ENCODE peak calls at places on chromosomes 6 and 20, in eight cellular contexts. D is transverse colon, N is IMR-90, H is esophagus squamous epithelium, Q is adrenal gland, O is uterus, G is stomach, V is sigmoid colon. P is an unnamed sample.

GRCh38 chr6:28683945-28684538 is 158.4 kb downstream of the GPX5 start:
- DNase-seq in H (no peak), G (no peak), D (peak), Q (peak), O (no peak), N (peak), V (no peak), P (peak)

GRCh38 chr20:42046686-42047085 is 428.5 kb upstream of the CHD6 start:
- DNase-seq in V (no peak), H (no peak), G (no peak), O (no peak), D (no peak), Q (no peak), N (no peak), P (no peak)

GRCh38 chr20:45407067-45407745 is 883 bp upstream of the DBNDD2 start:
- DNase-seq in D (peak), V (peak), G (peak), N (no peak), O (peak), H (no peak), Q (peak), P (no peak)

GRCh38 chr6:20479075-20479871 is 55.0 kb upstream of the CDKAL1 start:
- DNase-seq in N (no peak), Q (no peak), O (no peak), V (no peak), G (no peak), D (no peak), H (no peak), P (peak)

GRCh38 chr20:24608926-24609667 is 139.7 kb downstream of the SYNDIG1 start:
- DNase-seq in D (no peak), N (peak), V (no peak), Q (no peak), H (no peak), O (no peak), G (no peak), P (no peak)

GRCh38 chr6:130946076-130946475 is 117.0 kb downstream of the EPB41L2 start:
- DNase-seq in D (no peak), Q (no peak), H (no peak), G (no peak), N (peak), O (no peak), V (no peak), P (no peak)

GRCh38 chr6:7732219-7732618 is 6.3 kb downstream of the BMP6 start:
- DNase-seq in V (no peak), Q (no peak), H (no peak), G (no peak), D (no peak), N (no peak), O (no peak), P (no peak)

GRCh38 chr20:4067600-4068261 is 52.4 kb upstream of the RNF24 start:
- DNase-seq in N (peak), G (no peak), D (no peak), O (no peak), V (peak), H (no peak), Q (no peak), P (no peak)

GRCh38 chr6:139519097-139519496 is 144.6 kb upstream of the CITED2 start:
- DNase-seq in H (no peak), D (no peak), Q (no peak), O (no peak), N (no peak), G (no peak), V (no peak), P (no peak)

GRCh38 chr6:14466278-14466677 is 348.7 kb downstream of the CD83 start:
- DNase-seq in N (peak), Q (no peak), H (no peak), D (no peak), V (no peak), O (no peak), G (no peak), P (no peak)

GRCh38 chr6:170091000-170091638 is 199.8 kb downstream of the DLL1 start:
- DNase-seq in N (no peak), H (no peak), D (peak), Q (peak), V (peak), O (peak), G (peak), P (no peak)

GRCh38 chr6:151067684-151068596 is 171.8 kb upstream of the AKAP12 start:
- DNase-seq in D (peak), Q (peak), H (no peak), V (peak), N (peak), G (peak), O (peak), P (no peak)

GRCh38 chr6:90790696-90791095 is 203.8 kb upstream of the MAP3K7 start:
- DNase-seq in V (no peak), N (peak), D (no peak), H (no peak), G (no peak), O (no peak), Q (no peak), P (no peak)

GRCh38 chr6:44657201-44657824 is 269.8 kb downstream of the CDC5L start:
- DNase-seq in G (no peak), O (no peak), Q (no peak), D (no peak), H (no peak), N (peak), V (no peak), P (no peak)

GRCh38 chr6:121521164-121521555 is 85.7 kb downstream of the GJA1 start:
- DNase-seq in G (no peak), N (peak), D (no peak), H (no peak), V (no peak), O (no peak), Q (no peak), P (no peak)

GRCh38 chr6:37878150-37878710 is 58.7 kb downstream of the ZFAND3 start:
- DNase-seq in Q (peak), G (no peak), V (no peak), N (peak), H (no peak), O (no peak), D (no peak), P (no peak)

GRCh38 chr6:110886555-110887167 is 12.1 kb downstream of the AMD1 start:
- DNase-seq in H (no peak), Q (no peak), G (no peak), V (no peak), D (no peak), N (no peak), O (no peak), P (no peak)

GRCh38 chr6:44062771-44063560 is 64.3 kb downstream of the MRPL14 start:
- DNase-seq in Q (no peak), G (peak), O (no peak), D (no peak), H (no peak), N (no peak), V (no peak), P (no peak)

GRCh38 chr20:45090481-45090880 is 10.4 kb downstream of the KCNS1 start:
- DNase-seq in G (no peak), O (no peak), Q (no peak), N (peak), D (no peak), V (no peak), H (no peak), P (no peak)

GRCh38 chr6:33313709-33314514 is at the start of gene TAPBP:
- DNase-seq in H (no peak), G (peak), Q (peak), D (peak), O (peak), N (peak), V (peak), P (peak)

GRCh38 chr20:54622338-54623280 is 147.2 kb downstream of the DOK5 start:
- DNase-seq in V (no peak), O (no peak), D (no peak), N (peak), H (no peak), G (peak), Q (no peak), P (no peak)

GRCh38 chr20:47221036-47221625 is 135.4 kb downstream of the ZMYND8 start:
- DNase-seq in G (no peak), V (no peak), N (no peak), O (no peak), Q (no peak), D (no peak), H (no peak), P (no peak)

GRCh38 chr20:49794336-49795124 is 18.1 kb upstream of the SLC9A8 start:
- DNase-seq in O (no peak), D (peak), V (no peak), G (no peak), N (no peak), Q (peak), H (no peak), P (no peak)

GRCh38 chr6:151882206-151882605 is 74.7 kb downstream of the ESR1 start:
- DNase-seq in G (no peak), H (no peak), D (no peak), Q (no peak), N (no peak), V (no peak), O (no peak), P (no peak)

GRCh38 chr6:168896321-168896720 is 357.3 kb downstream of the THBS2 start:
- DNase-seq in D (no peak), V (no peak), G (no peak), N (no peak), Q (no peak), O (no peak), H (no peak), P (no peak)

GRCh38 chr6:26224940-26225847 is 138.0 kb downstream of the HFE start:
- DNase-seq in N (peak), D (no peak), Q (peak), H (no peak), V (no peak), O (no peak), G (no peak), P (peak)

GRCh38 chr6:158086054-158086705 is 81.9 kb downstream of the SERAC1 start:
- DNase-seq in N (peak), G (no peak), D (no peak), V (no peak), H (no peak), O (no peak), Q (no peak), P (no peak)

GRCh38 chr20:24102290-24102689 is 113.7 kb upstream of the GGTLC1 start:
- DNase-seq in N (no peak), Q (no peak), G (no peak), O (no peak), V (no peak), D (no peak), H (no peak), P (peak)

GRCh38 chr6:138387577-138388368 is 10.1 kb downstream of the SMIM28 start:
- DNase-seq in Q (no peak), H (no peak), N (no peak), V (no peak), D (no peak), O (no peak), G (no peak), P (no peak)

GRCh38 chr20:61614311-61615100 is 362.4 kb downstream of the CDH4 start:
- DNase-seq in V (no peak), H (no peak), N (no peak), O (no peak), Q (no peak), G (no peak), D (no peak), P (no peak)

GRCh38 chr20:19907326-19908056 is 109.7 kb upstream of the NAA20 start:
- DNase-seq in N (no peak), H (no peak), Q (peak), D (no peak), G (no peak), V (no peak), O (no peak), P (no peak)

GRCh38 chr20:33005908-33006775 is 1.4 kb upstream of the BPIFB2 start:
- DNase-seq in H (no peak), Q (no peak), V (no peak), O (no peak), G (no peak), N (no peak), D (no peak), P (no peak)

GRCh38 chr20:33006776-33007375 is 628 bp upstream of the BPIFB2 start:
- DNase-seq in O (no peak), N (no peak), V (no peak), G (no peak), D (no peak), Q (no peak), H (no peak), P (no peak)

GRCh38 chr20:33008336-33009213 is 1.1 kb downstream of the BPIFB2 start:
- DNase-seq in G (no peak), V (no peak), N (no peak), O (no peak), Q (no peak), D (no peak), H (no peak), P (no peak)

GRCh38 chr20:33009214-33010132 is 2.0 kb downstream of the BPIFB2 start:
- DNase-seq in G (no peak), D (no peak), O (no peak), N (no peak), H (no peak), V (no peak), Q (no peak), P (no peak)

DNA sequence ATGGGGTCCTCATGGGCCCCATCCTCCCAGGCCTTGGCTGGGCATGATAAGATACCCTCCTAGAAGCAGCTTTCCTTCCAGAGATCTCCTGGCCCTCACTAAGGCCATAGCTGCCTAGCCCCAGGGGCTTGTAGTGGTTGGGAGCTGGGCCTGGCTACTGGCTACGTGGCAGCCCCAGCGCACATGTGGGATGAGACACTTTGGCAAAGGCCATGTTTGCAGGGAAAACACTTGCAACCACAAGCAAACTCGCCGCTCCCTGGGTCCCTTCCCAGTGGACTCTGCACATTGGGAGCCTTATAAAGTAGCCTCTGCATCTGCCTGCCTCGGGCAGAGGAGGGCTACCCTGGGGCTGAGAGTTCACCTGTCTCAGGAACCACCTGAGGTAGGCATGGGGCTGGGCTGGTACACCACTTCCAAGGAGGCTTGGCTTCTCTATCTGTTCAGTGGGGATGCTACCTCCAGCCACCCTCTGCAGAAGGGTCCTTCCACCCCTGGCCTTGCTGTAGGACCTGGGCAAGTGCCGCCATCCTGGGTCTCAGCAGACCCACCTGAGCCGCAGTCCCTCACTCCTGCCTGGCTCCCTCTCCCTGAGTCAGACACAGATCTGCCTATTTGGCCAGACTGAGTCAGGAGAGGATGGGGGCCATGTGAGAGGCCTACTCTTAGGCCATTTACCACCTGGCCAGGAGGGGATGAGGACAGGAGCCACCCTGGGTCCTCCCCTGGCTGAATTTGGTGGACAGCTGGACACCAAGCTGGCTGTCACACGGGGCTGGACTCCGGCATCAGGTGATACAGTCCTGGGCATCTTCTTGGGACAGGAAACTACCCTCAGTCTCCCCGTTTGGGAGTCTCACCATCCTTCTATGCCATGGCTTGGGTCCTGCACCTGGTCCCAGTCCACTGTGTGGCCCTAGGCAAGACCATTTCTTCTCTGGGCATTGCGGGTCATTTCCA is at the start of gene BPIFB2:
- DNase-seq in D (no peak), N (no peak), Q (no peak), O (no peak), V (no peak), G (no peak), H (no peak), P (no peak)
- TF ChIP-seq POLR2A in D (no peak), N (no peak), Q (no peak), O (no peak), V (no peak), G (no peak), H (no peak), P (no peak)

GRCh38 chr20:22579711-22580697 is 4.4 kb downstream of the FOXA2 start:
- DNase-seq in O (no peak), D (no peak), Q (no peak), G (peak), H (no peak), V (no peak), N (no peak), P (no peak)

GRCh38 chr20:22577515-22578220 is 6.7 kb downstream of the FOXA2 start:
- DNase-seq in H (no peak), G (peak), Q (no peak), D (peak), O (no peak), V (no peak), N (no peak), P (no peak)

GRCh38 chr20:22579119-22579427 is 5.3 kb downstream of the FOXA2 start:
- DNase-seq in G (peak), H (no peak), Q (no peak), D (no peak), V (no peak), N (no peak), O (no peak), P (no peak)

GRCh38 chr20:22576733-22577514 is 7.4 kb downstream of the FOXA2 start:
- DNase-seq in G (no peak), V (no peak), Q (no peak), N (no peak), H (no peak), D (no peak), O (no peak), P (no peak)

GRCh38 chr20:22578221-22579118 is 5.9 kb downstream of the FOXA2 start:
- DNase-seq in D (peak), Q (no peak), O (no peak), G (peak), N (no peak), V (no peak), H (no peak), P (no peak)
- TF ChIP-seq POLR2A in D (no peak), Q (no peak), O (no peak), G (no peak), N (no peak), V (no peak), H (no peak), P (no peak)

GRCh38 chr6:74574794-74575193 is 631.1 kb downstream of the COL12A1 start:
- DNase-seq in O (no peak), V (no peak), G (no peak), N (peak), D (no peak), Q (no peak), H (no peak), P (peak)
- TF ChIP-seq POLR2A in O (no peak), V (no peak), G (no peak), N (no peak), D (no peak), Q (no peak), H (no peak), P (no peak)

DNA sequence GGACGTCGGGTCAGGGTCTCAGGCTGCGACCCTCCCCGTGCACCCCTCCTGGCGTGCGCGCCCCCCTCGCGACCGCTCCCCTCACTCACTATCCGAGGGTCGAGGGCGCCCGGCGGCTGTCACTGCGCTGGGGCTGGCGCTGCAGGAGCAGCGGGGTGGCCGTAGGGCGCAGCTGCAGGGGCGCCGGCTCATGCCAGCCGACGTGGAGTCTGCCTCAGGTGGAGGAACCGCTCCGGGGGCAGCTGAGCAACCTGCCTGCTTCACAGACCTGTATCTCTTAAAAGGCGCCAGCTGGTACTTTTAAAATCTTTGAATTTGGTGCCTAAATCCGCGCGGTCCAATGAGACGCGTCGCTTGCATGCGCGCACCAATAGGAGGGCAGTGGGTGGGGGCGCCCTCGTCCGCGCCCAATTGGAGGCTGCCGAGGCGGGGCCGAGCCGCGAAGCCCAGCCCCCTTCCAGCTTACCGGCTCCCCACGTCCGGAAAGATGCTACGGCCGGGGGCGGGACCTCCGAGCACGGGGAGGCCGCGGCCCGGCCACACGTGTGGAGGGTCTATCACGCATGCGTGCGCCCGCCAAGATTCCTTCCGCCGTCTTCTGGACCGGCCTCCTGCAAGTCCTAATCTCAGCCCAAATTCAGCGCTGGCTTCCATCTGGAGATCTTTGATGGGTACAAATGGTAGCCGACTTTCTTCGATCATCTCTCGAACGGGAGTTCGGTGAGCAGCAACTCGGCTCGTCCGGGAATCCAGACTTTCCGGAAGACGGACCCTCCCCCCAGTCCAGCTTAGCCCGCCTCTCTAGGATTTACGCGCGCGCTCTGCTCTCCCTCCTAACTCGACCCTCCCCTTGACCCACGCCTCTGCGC is at the start of gene FBXO5:
- DNase-seq in N (peak), V (peak), Q (peak), H (peak), D (peak), G (peak), O (peak), P (peak)
- TF ChIP-seq POLR2A in N (peak), V (no peak), Q (peak), H (no peak), D (peak), G (no peak), O (no peak), P (peak)

GRCh38 chr6:142784344-142784743 is 160.6 kb downstream of the HIVEP2 start:
- DNase-seq in O (no peak), Q (no peak), D (no peak), G (no peak), H (no peak), V (no peak), N (no peak), P (no peak)
- TF ChIP-seq POLR2A in O (no peak), Q (no peak), D (no peak), G (no peak), H (no peak), V (no peak), N (no peak), P (no peak)

GRCh38 chr20:43534016-43534415 is 24.8 kb upstream of the SGK2 start:
- DNase-seq in D (no peak), N (no peak), Q (no peak), V (no peak), G (no peak), H (no peak), O (no peak), P (no peak)
- TF ChIP-seq POLR2A in D (no peak), N (no peak), Q (no peak), V (no peak), G (no peak), H (no peak), O (no peak), P (no peak)